ENCODE peak calls at places on chromosome X, in six cellular contexts. B, O, F, P, V and M are unnamed samples.

GRCh38 chrX:11579856-11580595 is 85.7 kb downstream of the ARHGAP6 start:
- DNase-seq in B (no peak), O (no peak), F (no peak), P (no peak), V (no peak), M (no peak)

GRCh38 chrX:57772637-57773036 is 92.6 kb upstream of the NLRP2B start:
- DNase-seq in B (no peak), O (no peak), F (no peak), P (no peak), V (no peak), M (peak)

GRCh38 chrX:7270018-7270417 is 122.1 kb upstream of the PUDP start:
- DNase-seq in B (no peak), O (no peak), F (no peak), P (no peak), V (no peak), M (no peak)

GRCh38 chrX:115719171-115719570 is 158.2 kb downstream of the PLS3 start:
- DNase-seq in B (peak), O (no peak), F (no peak), P (no peak), V (no peak), M (peak)

GRCh38 chrX:37349131-37350033 is at the start of gene PRRG1:
- DNase-seq in B (peak), O (peak), F (no peak), P (no peak), V (no peak), M (peak)

GRCh38 chrX:18354369-18355329 is at the start of gene SCML2:
- DNase-seq in B (peak), O (peak), F (no peak), P (no peak), V (no peak), M (peak)

GRCh38 chrX:67604979-67605703 is 61.3 kb downstream of the AR start:
- DNase-seq in B (no peak), O (no peak), F (no peak), P (no peak), V (no peak), M (peak)

GRCh38 chrX:8341814-8342590 is 122.6 kb upstream of the VCX3B start:
- DNase-seq in B (no peak), O (no peak), F (no peak), P (no peak), V (no peak), M (peak)

GRCh38 chrX:131918839-131919238 is 104.3 kb upstream of the STK26 start:
- DNase-seq in B (no peak), O (no peak), F (no peak), P (no peak), V (no peak), M (no peak)

GRCh38 chrX:34918091-34918736 is 24.4 kb upstream of the FAM47B start:
- DNase-seq in B (no peak), O (no peak), F (no peak), P (no peak), V (no peak), M (peak)

GRCh38 chrX:151981129-151981528 is 6.7 kb upstream of the GABRE start:
- DNase-seq in B (no peak), O (no peak), F (no peak), P (no peak), V (no peak), M (peak)